ENCODE peak calls at places on chromosomes 6 and 20, in ten cellular contexts. O, X, Y, N, G, M, B, R, P and Q are unnamed samples. For H3K9me3 and H3K4me1, the result is how much of the 10 kb centered on the place peaks cover.

GRCh38 chr6:47581591-47581990 is 104.0 kb downstream of the CD2AP start:
- DNase-seq in B (no peak), R (no peak), G (no peak), O (no peak), P (no peak), Y (no peak), M (no peak), X (no peak), N (no peak), Q (no peak)

GRCh38 chr6:160198577-160199211 is 59.9 kb downstream of the SLC22A2 start:
- DNase-seq in X (peak), R (no peak), N (no peak), O (no peak), M (no peak), G (no peak), Y (no peak), B (peak), P (no peak), Q (no peak)

GRCh38 chr6:132805548-132805947 is 7.1 kb upstream of the SLC18B1 start:
- DNase-seq in Y (no peak), M (no peak), N (no peak), G (no peak), R (no peak), O (no peak), X (no peak), P (no peak), B (no peak), Q (no peak)

GRCh38 chr20:46576774-46577395 is 26.4 kb upstream of the OCSTAMP start:
- DNase-seq in R (no peak), M (no peak), Y (no peak), X (no peak), O (no peak), G (no peak), N (no peak), B (no peak), P (no peak), Q (no peak)

GRCh38 chr20:271528-271927 is 14.0 kb downstream of the DEFB132 start:
- DNase-seq in G (no peak), Y (no peak), X (no peak), B (no peak), O (no peak), R (no peak), P (no peak), N (no peak), M (no peak), Q (no peak)

GRCh38 chr20:14538433-14538832 is 201.0 kb upstream of the FLRT3 start:
- DNase-seq in M (no peak), X (no peak), G (no peak), O (no peak), P (no peak), Y (no peak), N (no peak), R (no peak), B (no peak), Q (no peak)

GRCh38 chr6:43095939-43096338 is 19.8 kb downstream of the PTK7 start:
- DNase-seq in M (no peak), G (no peak), O (no peak), P (no peak), N (no peak), B (no peak), X (no peak), R (no peak), Y (peak), Q (no peak)

GRCh38 chr20:44532248-44532980 is 10.5 kb upstream of the SERINC3 start:
- DNase-seq in X (no peak), Y (no peak), R (no peak), N (no peak), G (peak), P (no peak), O (no peak), B (no peak), M (no peak), Q (no peak)

GRCh38 chr6:46290916-46291633 is 120.3 kb upstream of the ENPP5 start:
- DNase-seq in R (no peak), X (no peak), N (peak), G (no peak), B (no peak), O (no peak), M (no peak), P (no peak), Y (no peak), Q (no peak)

GRCh38 chr6:122569372-122569771 is 40.8 kb upstream of the PKIB start:
- DNase-seq in B (no peak), P (no peak), M (no peak), G (no peak), X (no peak), N (no peak), O (no peak), R (no peak), Y (no peak), Q (no peak)

GRCh38 chr20:44696315-44696714 is 18.9 kb upstream of the CCN5 start:
- DNase-seq in O (no peak), M (no peak), N (no peak), Y (no peak), R (no peak), X (no peak), B (no peak), G (no peak), P (no peak), Q (no peak)

GRCh38 chr6:134287863-134288537 is 29.9 kb downstream of the SGK1 start:
- DNase-seq in N (no peak), P (no peak), M (peak), G (no peak), X (no peak), B (peak), Y (no peak), R (no peak), O (no peak), Q (no peak)

GRCh38 chr6:20159781-20160540 is 52.3 kb downstream of the MBOAT1 start:
- DNase-seq in N (no peak), Y (no peak), O (no peak), P (no peak), M (no peak), B (peak), G (no peak), R (no peak), X (peak), Q (no peak)

GRCh38 chr6:125188037-125188436 is 34.5 kb downstream of the TPD52L1 start:
- DNase-seq in Y (no peak), R (no peak), N (no peak), X (peak), B (peak), G (no peak), M (no peak), O (no peak), P (no peak), Q (no peak)

GRCh38 chr6:80976336-80976735 is 776.1 kb downstream of the TENT5A start:
- DNase-seq in G (no peak), Y (no peak), M (peak), O (no peak), R (no peak), N (no peak), P (no peak), B (peak), X (no peak), Q (no peak)

GRCh38 chr6:113009682-113010081 is 662.6 kb downstream of the RFPL4B start:
- DNase-seq in M (no peak), R (no peak), P (no peak), B (peak), N (no peak), X (peak), G (no peak), O (no peak), Y (no peak), Q (no peak)

GRCh38 chr6:14784596-14785360 is 461.1 kb upstream of the JARID2 start:
- DNase-seq in N (no peak), X (no peak), G (no peak), Y (no peak), M (no peak), P (no peak), R (no peak), B (no peak), O (no peak), Q (no peak)

GRCh38 chr6:120173250-120173649 is 823.7 kb upstream of the MAN1A1 start:
- DNase-seq in R (no peak), Y (peak), G (no peak), X (no peak), P (no peak), N (no peak), B (no peak), M (no peak), O (no peak), Q (no peak)

GRCh38 chr6:122405417-122405816 is 6.0 kb downstream of the HSF2 start:
- DNase-seq in X (peak), B (peak), G (no peak), R (no peak), N (no peak), P (no peak), Y (no peak), M (peak), O (no peak), Q (no peak)

GRCh38 chr20:36836591-36837329 is 39.2 kb upstream of the TLDC2 start:
- DNase-seq in R (no peak), B (no peak), N (no peak), O (peak), P (peak), Y (peak), G (no peak), M (no peak), X (no peak), Q (no peak)

GRCh38 chr6:53928641-53929339 is 134.0 kb downstream of the LRRC1 start:
- DNase-seq in O (no peak), Y (no peak), R (no peak), P (no peak), G (no peak), M (peak), N (no peak), X (peak), B (peak), Q (no peak)

GRCh38 chr20:6576721-6577120 is 190.8 kb upstream of the BMP2 start:
- DNase-seq in M (no peak), G (no peak), N (no peak), B (peak), X (peak), O (no peak), R (no peak), P (no peak), Y (no peak), Q (no peak)

GRCh38 chr6:125745281-125746018 is 4.0 kb upstream of the HEY2 start:
- DNase-seq in P (no peak), G (no peak), O (no peak), R (no peak), B (no peak), Y (no peak), X (no peak), N (no peak), M (no peak), Q (no peak)

GRCh38 chr6:110626442-110626841 is 150.0 kb upstream of the SLC22A16 start:
- DNase-seq in X (no peak), O (no peak), N (no peak), G (no peak), Y (no peak), B (no peak), R (no peak), P (no peak), M (no peak), Q (no peak)

GRCh38 chr6:121963826-121964225 is 435.6 kb upstream of the HSF2 start:
- DNase-seq in G (no peak), X (no peak), N (no peak), R (no peak), B (no peak), P (no peak), M (no peak), Y (no peak), O (no peak), Q (no peak)

GRCh38 chr6:91664327-91664959 is 1077.6 kb upstream of the MAP3K7 start:
- DNase-seq in R (no peak), B (no peak), P (no peak), N (no peak), M (no peak), Y (no peak), G (no peak), O (no peak), X (no peak), Q (no peak)

GRCh38 chr6:157885211-157885788 is 62.3 kb downstream of the SNX9 start:
- DNase-seq in G (no peak), M (no peak), N (no peak), R (no peak), X (no peak), Y (no peak), O (no peak), B (no peak), P (no peak), Q (no peak)

GRCh38 chr6:146041282-146041681 is 12.4 kb downstream of the GRM1 start:
- DNase-seq in Y (no peak), O (no peak), R (no peak), N (no peak), B (peak), M (peak), G (no peak), X (no peak), P (no peak), Q (no peak)

GRCh38 chr6:167565884-167566491 is 241.1 kb downstream of the TTLL2 start:
- DNase-seq in P (no peak), B (no peak), M (no peak), G (peak), N (no peak), Y (peak), X (no peak), R (peak), O (peak), Q (peak)

GRCh38 chr6:34131326-34132081 is 14.4 kb downstream of the GRM4 start:
- DNase-seq in M (no peak), R (no peak), N (no peak), G (no peak), B (no peak), Y (no peak), X (no peak), O (no peak), P (no peak), Q (no peak)

GRCh38 chr20:6007094-6007528 is 46.7 kb downstream of the LRRN4 start:
- DNase-seq in O (peak), B (no peak), N (no peak), Y (no peak), R (no peak), M (peak), X (no peak), G (no peak), P (no peak), Q (no peak)

GRCh38 chr6:12528581-12529363 is 187.8 kb upstream of the PHACTR1 start:
- DNase-seq in X (no peak), M (no peak), N (no peak), R (no peak), G (no peak), O (no peak), Y (no peak), B (no peak), P (no peak), Q (no peak)

GRCh38 chr6:139970591-139970991 is 596.1 kb upstream of the CITED2 start:
- DNase-seq in G (no peak), R (no peak), B (peak), M (no peak), P (no peak), Y (no peak), N (no peak), X (peak), O (no peak), Q (no peak)

GRCh38 chr6:53761036-53761435 is 33.8 kb upstream of the LRRC1 start:
- DNase-seq in Y (no peak), X (peak), R (no peak), P (no peak), G (no peak), M (no peak), B (peak), O (no peak), N (no peak), Q (no peak)

GRCh38 chr6:159168536-159169192 is 536 bp upstream of the FNDC1 start:
- DNase-seq in Y (no peak), R (no peak), G (peak), M (no peak), N (no peak), O (peak), P (peak), X (peak), B (peak), Q (no peak)

DNA sequence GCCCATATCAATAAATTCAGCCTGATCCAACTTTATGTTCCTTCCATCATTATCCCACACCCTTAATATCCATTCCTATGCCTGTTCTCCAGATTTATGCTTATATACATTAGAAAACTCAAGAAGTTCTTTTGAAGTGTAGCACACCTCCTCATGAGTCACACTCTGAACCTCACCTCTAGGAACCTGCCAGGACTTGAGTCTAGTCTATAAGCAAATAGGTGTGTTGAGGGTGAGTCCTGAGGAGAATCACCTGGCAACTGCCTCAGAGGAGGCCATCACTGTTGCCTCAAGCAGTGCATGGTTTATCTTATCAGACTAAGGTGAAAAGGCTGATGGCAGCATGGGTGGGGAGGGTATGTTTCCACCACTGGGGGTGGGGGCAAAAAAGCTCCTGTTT is 496.7 kb downstream of the C6orf118 start:
- DNase-seq in G (no peak), O (no peak), M (no peak), B (no peak), R (no peak), N (no peak), Y (no peak), P (no peak), X (no peak), Q (no peak)
- H3K9me3 ChIP-seq in G (under half), O (under half), M (under half), B (under half), R (under half), N (under half), Y (under half), P (under half), X (under half), Q (under half)

GRCh38 chr6:168862346-168862980 is 391.2 kb downstream of the THBS2 start:
- DNase-seq in O (no peak), P (no peak), B (no peak), Y (no peak), G (no peak), X (no peak), R (no peak), N (no peak), M (no peak), Q (no peak)
- H3K27ac ChIP-seq in O (no peak), P (no peak), B (no peak), Y (no peak), G (no peak), X (no peak), R (no peak), N (no peak), M (no peak), Q (no peak)

GRCh38 chr6:106534564-106534982 is 94.7 kb downstream of the RTN4IP1 start:
- DNase-seq in Y (no peak), X (no peak), O (no peak), M (no peak), N (no peak), P (no peak), G (no peak), B (peak), R (no peak), Q (no peak)
- H3K4me1 ChIP-seq in Y (under half), X (under half), O (under half), M (under half), N (under half), P (under half), G (under half), B (under half), R (under half), Q (under half)

GRCh38 chr20:16145919-16146318 is 427.3 kb downstream of the KIF16B start:
- DNase-seq in P (no peak), O (no peak), G (no peak), Y (no peak), M (no peak), R (no peak), B (no peak), N (no peak), X (no peak), Q (no peak)
- H3K9me3 ChIP-seq in P (under half), O (under half), G (under half), Y (under half), M (under half), R (under half), B (under half), N (under half), X (under half), Q (under half)

GRCh38 chr6:30722280-30723112 is 2.3 kb downstream of the TUBB start:
- DNase-seq in X (no peak), M (peak), N (peak), B (peak), Y (peak), O (peak), G (peak), P (peak), R (peak), Q (peak)
- H3K27ac ChIP-seq in X (peak), M (peak), N (peak), B (peak), Y (peak), O (peak), G (peak), P (peak), R (peak), Q (peak)

GRCh38 chr20:48816282-48816860 is 11.4 kb downstream of the PREX1 start:
- DNase-seq in N (no peak), R (no peak), G (no peak), Y (peak), B (no peak), O (no peak), X (no peak), M (no peak), P (no peak), Q (no peak)

GRCh38 chr20:48818481-48818987 is 9.3 kb downstream of the PREX1 start:
- DNase-seq in M (no peak), Y (peak), O (no peak), N (no peak), G (no peak), P (no peak), X (no peak), R (no peak), B (no peak), Q (no peak)

GRCh38 chr20:48819089-48819488 is 8.7 kb downstream of the PREX1 start:
- DNase-seq in Y (peak), X (no peak), B (no peak), P (no peak), G (no peak), N (no peak), O (no peak), M (no peak), R (no peak), Q (no peak)

GRCh38 chr20:48817367-48818030 is 10.3 kb downstream of the PREX1 start:
- DNase-seq in M (no peak), R (no peak), B (no peak), P (no peak), X (no peak), N (no peak), G (no peak), O (no peak), Y (peak), Q (no peak)

DNA sequence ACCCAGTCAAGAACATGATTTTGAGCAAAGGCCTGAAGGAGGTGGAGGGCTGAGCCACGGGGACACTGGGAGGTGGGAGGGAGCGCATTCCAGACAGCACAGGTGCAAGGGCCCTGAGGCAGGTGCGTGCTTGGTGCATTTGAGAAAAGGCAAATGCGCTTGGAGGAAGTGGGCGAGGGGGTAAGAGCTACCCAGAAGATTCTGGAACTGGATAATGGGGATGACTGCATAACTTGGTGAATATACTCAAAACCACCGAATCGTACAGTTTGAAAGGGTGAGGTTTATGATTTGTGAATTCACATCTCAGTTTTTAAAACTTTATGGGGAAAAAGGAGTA is 9.8 kb downstream of the PREX1 start:
- DNase-seq in Y (peak), O (no peak), R (no peak), N (no peak), B (no peak), M (no peak), G (no peak), X (no peak), P (no peak), Q (no peak)
- H3K4me1 ChIP-seq in Y (half or more), O (half or more), R (under half), N (under half), B (under half), M (under half), G (under half), X (under half), P (under half), Q (under half)

DNA sequence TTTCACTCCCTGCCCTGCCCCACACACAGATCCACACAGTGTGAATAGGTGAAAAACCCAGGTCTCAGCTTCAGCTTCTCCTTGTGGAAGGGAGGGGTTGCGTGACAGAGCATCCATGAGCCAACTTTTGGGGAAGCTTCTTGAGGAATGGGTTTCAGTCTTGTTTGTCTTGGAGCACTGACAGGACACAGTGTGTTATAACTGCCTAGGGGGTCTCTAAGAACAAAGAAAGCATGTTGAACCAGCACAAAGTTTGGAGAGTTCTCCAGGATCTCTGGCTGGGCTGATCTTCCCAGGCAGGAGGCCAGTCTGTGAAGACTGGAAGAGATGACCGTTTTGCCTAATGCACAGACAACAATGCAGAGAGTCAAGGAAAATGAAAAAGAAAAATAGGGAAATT is 164.5 kb downstream of the COL12A1 start:
- DNase-seq in O (no peak), Y (no peak), G (no peak), N (no peak), B (no peak), R (no peak), M (no peak), X (no peak), P (no peak), Q (no peak)
- H3K9me3 ChIP-seq in O (under half), Y (under half), G (under half), N (under half), B (under half), R (under half), M (under half), X (under half), P (under half), Q (under half)

DNA sequence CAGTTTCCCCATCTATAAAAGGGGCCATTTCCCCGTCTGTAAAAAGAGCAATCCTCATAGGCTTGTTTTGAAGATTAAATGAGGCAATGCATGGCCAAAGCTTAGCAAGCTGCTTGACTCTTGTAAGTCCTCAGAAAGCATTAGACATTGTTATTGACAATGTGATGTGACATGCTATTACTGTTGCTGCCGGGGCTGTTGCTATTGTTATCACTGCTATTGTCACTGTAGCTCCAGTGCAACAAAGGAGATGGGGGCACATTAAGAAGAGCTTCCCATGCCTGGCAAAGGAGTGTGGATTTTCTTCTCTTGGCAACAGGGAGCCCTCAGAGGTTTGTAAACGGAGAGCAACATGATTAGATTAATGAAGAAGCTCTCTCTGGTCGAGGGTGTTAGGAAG is 33.2 kb upstream of the FAM83D start:
- DNase-seq in Y (no peak), O (no peak), B (no peak), G (no peak), R (no peak), N (no peak), X (no peak), M (no peak), P (no peak), Q (no peak)
- H3K27ac ChIP-seq in Y (peak), O (peak), B (no peak), G (no peak), R (no peak), N (no peak), X (no peak), M (no peak), P (no peak), Q (no peak)